ENCODE peak calls at places on chromosomes 12 and 14, in seven cellular contexts. One of them, this sample, is unnamed.

GRCh38 chr12:20757-21156 is 45.8 kb upstream of the IQSEC3 start:
- DNase-seq in GM06990: no peak
- DNase-seq in astrocyte of the spinal cord: no peak
- DNase-seq in HCT116: no peak
- DNase-seq in transverse colon: no peak
- DNase-seq in neural crest cell: no peak
- DNase-seq in AG04449: no peak
- DNase-seq in this sample: no peak

GRCh38 chr14:53955671-53956426 is 776 bp downstream of the BMP4 start:
- DNase-seq in GM06990: peak; percentile 34
- DNase-seq in astrocyte of the spinal cord: peak; percentile 53
- DNase-seq in HCT116: no peak
- DNase-seq in transverse colon: peak; percentile 62
- DNase-seq in neural crest cell: no peak
- DNase-seq in AG04449: no peak
- DNase-seq in this sample: no peak

GRCh38 chr12:46148706-46149463 is 120.0 kb downstream of the SLC38A1 start:
- DNase-seq in GM06990: no peak
- DNase-seq in astrocyte of the spinal cord: no peak
- DNase-seq in HCT116: no peak
- DNase-seq in transverse colon: no peak
- DNase-seq in neural crest cell: no peak
- DNase-seq in AG04449: no peak
- DNase-seq in this sample: no peak

GRCh38 chr12:88145567-88146347 is 3.6 kb downstream of the TMTC3 start:
- DNase-seq in GM06990: no peak
- DNase-seq in astrocyte of the spinal cord: no peak
- DNase-seq in HCT116: no peak
- DNase-seq in transverse colon: no peak
- DNase-seq in neural crest cell: no peak
- DNase-seq in AG04449: no peak
- DNase-seq in this sample: no peak

GRCh38 chr12:117231750-117232149 is 41.5 kb upstream of the FBXO21 start:
- DNase-seq in GM06990: no peak
- DNase-seq in astrocyte of the spinal cord: no peak
- DNase-seq in HCT116: peak; percentile 24
- DNase-seq in transverse colon: no peak
- DNase-seq in neural crest cell: no peak
- DNase-seq in AG04449: no peak
- DNase-seq in this sample: no peak

GRCh38 chr12:46167412-46167811 is 101.4 kb downstream of the SLC38A1 start:
- DNase-seq in GM06990: no peak
- DNase-seq in astrocyte of the spinal cord: no peak
- DNase-seq in HCT116: no peak
- DNase-seq in transverse colon: no peak
- DNase-seq in neural crest cell: no peak
- DNase-seq in AG04449: no peak
- DNase-seq in this sample: no peak

GRCh38 chr12:58765653-58766554 is 154.4 kb downstream of the LRIG3 start:
- DNase-seq in GM06990: no peak
- DNase-seq in astrocyte of the spinal cord: peak; percentile 45
- DNase-seq in HCT116: no peak
- DNase-seq in transverse colon: no peak
- DNase-seq in neural crest cell: no peak
- DNase-seq in AG04449: no peak
- DNase-seq in this sample: no peak

GRCh38 chr12:56991319-56991906 is 14.9 kb downstream of the ZBTB39 start:
- DNase-seq in GM06990: no peak
- DNase-seq in astrocyte of the spinal cord: no peak
- DNase-seq in HCT116: no peak
- DNase-seq in transverse colon: peak; percentile 46
- DNase-seq in neural crest cell: no peak
- DNase-seq in AG04449: no peak
- DNase-seq in this sample: no peak

GRCh38 chr12:129136694-129137325 is 283.5 kb downstream of the GLT1D1 start:
- DNase-seq in GM06990: no peak
- DNase-seq in astrocyte of the spinal cord: no peak
- DNase-seq in HCT116: no peak
- DNase-seq in transverse colon: no peak
- DNase-seq in neural crest cell: no peak
- DNase-seq in AG04449: no peak
- DNase-seq in this sample: no peak

GRCh38 chr12:48356041-48356768 is 5.5 kb upstream of the ZNF641 start:
- DNase-seq in GM06990: no peak
- DNase-seq in astrocyte of the spinal cord: no peak
- DNase-seq in HCT116: no peak
- DNase-seq in transverse colon: no peak
- DNase-seq in neural crest cell: no peak
- DNase-seq in AG04449: no peak
- DNase-seq in this sample: no peak

GRCh38 chr14:105480807-105481801 is 5.6 kb upstream of the CRIP1 start:
- DNase-seq in GM06990: peak; percentile 82
- DNase-seq in astrocyte of the spinal cord: peak; percentile 91
- DNase-seq in HCT116: peak; percentile 55
- DNase-seq in transverse colon: peak; percentile 92
- DNase-seq in neural crest cell: peak; percentile 99
- DNase-seq in AG04449: peak; percentile 28
- DNase-seq in this sample: peak; percentile 82

GRCh38 chr12:91613223-91613779 is 430.7 kb upstream of the DCN start:
- DNase-seq in GM06990: no peak
- DNase-seq in astrocyte of the spinal cord: no peak
- DNase-seq in HCT116: no peak
- DNase-seq in transverse colon: no peak
- DNase-seq in neural crest cell: no peak
- DNase-seq in AG04449: no peak
- DNase-seq in this sample: no peak

GRCh38 chr12:53538209-53538689 is 31.0 kb upstream of the NPFF start:
- DNase-seq in GM06990: no peak
- DNase-seq in astrocyte of the spinal cord: peak; percentile 56
- DNase-seq in HCT116: no peak
- DNase-seq in transverse colon: peak; percentile 48
- DNase-seq in neural crest cell: no peak
- DNase-seq in AG04449: peak; percentile 21
- DNase-seq in this sample: no peak

GRCh38 chr12:120290541-120291312 is 976 bp downstream of the RNU4-2 start:
- DNase-seq in GM06990: no peak
- DNase-seq in astrocyte of the spinal cord: no peak
- DNase-seq in HCT116: no peak
- DNase-seq in transverse colon: peak; percentile 38
- DNase-seq in neural crest cell: peak; percentile 29
- DNase-seq in AG04449: no peak
- DNase-seq in this sample: no peak

GRCh38 chr14:49972199-49972671 is 79.4 kb downstream of the ARF6 start:
- DNase-seq in GM06990: no peak
- DNase-seq in astrocyte of the spinal cord: peak; percentile 68
- DNase-seq in HCT116: no peak
- DNase-seq in transverse colon: peak; percentile 67
- DNase-seq in neural crest cell: no peak
- DNase-seq in AG04449: no peak
- DNase-seq in this sample: peak; percentile 69

GRCh38 chr14:20683896-20684661 is at the start of gene RNASE4:
- DNase-seq in GM06990: peak; percentile 84
- DNase-seq in astrocyte of the spinal cord: peak; percentile 88
- DNase-seq in HCT116: peak; percentile 78
- DNase-seq in transverse colon: peak; percentile 95
- DNase-seq in neural crest cell: peak; percentile 83
- DNase-seq in AG04449: no peak
- DNase-seq in this sample: peak; percentile 97

GRCh38 chr12:130689408-130690405 is 26.4 kb downstream of the RIMBP2 start:
- DNase-seq in GM06990: no peak
- DNase-seq in astrocyte of the spinal cord: no peak
- DNase-seq in HCT116: no peak
- DNase-seq in transverse colon: no peak
- DNase-seq in neural crest cell: no peak
- DNase-seq in AG04449: no peak
- DNase-seq in this sample: no peak

DNA sequence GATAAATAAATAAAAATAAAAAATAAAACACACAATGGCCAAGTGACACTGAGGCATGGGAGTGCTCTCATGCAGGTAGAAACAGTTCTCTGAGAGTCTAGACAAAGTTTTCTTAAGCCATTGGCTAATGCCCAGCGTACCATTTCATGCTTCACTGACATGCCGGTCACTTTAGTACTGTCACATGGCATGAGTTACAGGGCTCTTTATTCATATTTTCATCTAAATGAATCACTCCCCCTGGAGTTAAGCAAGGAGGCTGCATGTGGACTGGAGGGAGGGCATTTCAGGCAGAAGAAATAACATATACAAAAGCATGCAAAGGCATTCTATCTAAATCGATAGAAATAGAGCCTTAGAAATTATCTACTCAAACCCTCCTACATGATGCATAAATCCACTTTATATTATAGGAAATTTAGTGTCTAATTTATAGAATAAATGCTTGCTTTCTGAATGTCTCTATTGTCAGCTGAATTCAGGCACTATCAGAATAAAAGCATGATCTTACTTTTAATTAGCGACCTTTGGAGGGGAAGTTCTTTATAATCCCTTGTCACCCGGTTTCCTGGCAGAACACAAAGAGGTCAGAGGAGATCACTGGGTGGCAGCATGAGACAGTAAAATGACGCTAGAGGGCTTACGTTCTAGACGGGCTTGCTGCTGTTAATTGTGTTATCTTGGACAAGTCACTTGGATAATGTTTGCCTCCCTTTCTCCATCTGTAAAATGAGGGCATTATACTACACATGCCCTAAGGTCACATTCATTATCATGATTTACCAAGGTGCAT is 17.5 kb downstream of the DYRK4 start:
- DNase-seq in GM06990: no peak
- DNase-seq in astrocyte of the spinal cord: no peak
- DNase-seq in HCT116: no peak
- DNase-seq in transverse colon: peak; percentile 25
- DNase-seq in neural crest cell: no peak
- DNase-seq in AG04449: no peak
- DNase-seq in this sample: peak; percentile 9
- TF ChIP-seq CTCF in GM06990: peak; percentile 35
- TF ChIP-seq CTCF in astrocyte of the spinal cord: peak; percentile 27
- TF ChIP-seq CTCF in HCT116: no peak
- TF ChIP-seq CTCF in transverse colon: peak; percentile 7
- TF ChIP-seq CTCF in neural crest cell: peak; percentile 22
- TF ChIP-seq CTCF in AG04449: no peak
- TF ChIP-seq CTCF in this sample: peak; percentile 45

GRCh38 chr12:76879710-76880025 is 849 bp upstream of the CSRP2 start:
- DNase-seq in GM06990: no peak
- DNase-seq in astrocyte of the spinal cord: no peak
- DNase-seq in HCT116: no peak
- DNase-seq in transverse colon: no peak
- DNase-seq in neural crest cell: no peak
- DNase-seq in AG04449: no peak
- DNase-seq in this sample: no peak
- TF ChIP-seq CTCF in GM06990: no peak
- TF ChIP-seq CTCF in astrocyte of the spinal cord: no peak
- TF ChIP-seq CTCF in HCT116: no peak
- TF ChIP-seq CTCF in transverse colon: peak; percentile 38
- TF ChIP-seq CTCF in neural crest cell: no peak
- TF ChIP-seq CTCF in AG04449: no peak
- TF ChIP-seq CTCF in this sample: peak; percentile 7

DNA sequence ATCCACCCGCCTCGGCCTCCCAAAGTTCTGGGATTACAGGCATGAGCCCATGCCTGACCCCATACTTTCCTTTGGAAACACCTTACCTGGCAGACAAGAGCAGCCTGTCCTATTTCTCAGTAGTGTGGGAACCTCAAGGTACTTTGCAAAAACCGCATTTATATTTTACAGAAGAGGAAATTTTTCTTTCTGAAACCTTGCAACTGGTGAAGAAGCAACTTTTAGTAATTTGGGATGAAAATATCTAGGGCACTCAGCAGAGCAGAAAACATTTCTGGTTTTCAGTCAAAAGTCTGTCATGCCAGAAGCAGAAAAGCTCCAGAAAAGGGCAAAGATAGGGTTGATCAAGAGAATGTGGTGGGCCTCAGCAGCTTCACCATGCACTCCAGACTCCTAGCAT is 21.2 kb downstream of the HVCN1 start:
- DNase-seq in GM06990: no peak
- DNase-seq in astrocyte of the spinal cord: no peak
- DNase-seq in HCT116: no peak
- DNase-seq in transverse colon: no peak
- DNase-seq in neural crest cell: no peak
- DNase-seq in AG04449: no peak
- DNase-seq in this sample: no peak
- TF ChIP-seq CTCF in GM06990: no peak
- TF ChIP-seq CTCF in astrocyte of the spinal cord: no peak
- TF ChIP-seq CTCF in HCT116: no peak
- TF ChIP-seq CTCF in transverse colon: no peak
- TF ChIP-seq CTCF in neural crest cell: no peak
- TF ChIP-seq CTCF in AG04449: no peak
- TF ChIP-seq CTCF in this sample: no peak

GRCh38 chr14:100898935-100899840 is 4.3 kb downstream of the RTL1 start:
- DNase-seq in GM06990: no peak
- DNase-seq in astrocyte of the spinal cord: no peak
- DNase-seq in HCT116: no peak
- DNase-seq in transverse colon: no peak
- DNase-seq in neural crest cell: no peak
- DNase-seq in AG04449: no peak
- DNase-seq in this sample: no peak

GRCh38 chr14:100900837-100901390 is 2.6 kb downstream of the RTL1 start:
- DNase-seq in GM06990: no peak
- DNase-seq in astrocyte of the spinal cord: no peak
- DNase-seq in HCT116: peak; percentile 41
- DNase-seq in transverse colon: peak; percentile 50
- DNase-seq in neural crest cell: peak; percentile 66
- DNase-seq in AG04449: no peak
- DNase-seq in this sample: no peak

GRCh38 chr14:100901391-100902183 is 1.9 kb downstream of the RTL1 start:
- DNase-seq in GM06990: no peak
- DNase-seq in astrocyte of the spinal cord: no peak
- DNase-seq in HCT116: no peak
- DNase-seq in transverse colon: no peak
- DNase-seq in neural crest cell: no peak
- DNase-seq in AG04449: no peak
- DNase-seq in this sample: no peak

GRCh38 chr14:100898465-100898864 is 5.1 kb downstream of the RTL1 start:
- DNase-seq in GM06990: no peak
- DNase-seq in astrocyte of the spinal cord: no peak
- DNase-seq in HCT116: no peak
- DNase-seq in transverse colon: no peak
- DNase-seq in neural crest cell: no peak
- DNase-seq in AG04449: no peak
- DNase-seq in this sample: no peak

GRCh38 chr14:100899841-100900771 is 3.4 kb downstream of the RTL1 start:
- DNase-seq in GM06990: no peak
- DNase-seq in astrocyte of the spinal cord: no peak
- DNase-seq in HCT116: no peak
- DNase-seq in transverse colon: no peak
- DNase-seq in neural crest cell: no peak
- DNase-seq in AG04449: no peak
- DNase-seq in this sample: no peak
- TF ChIP-seq CTCF in GM06990: no peak
- TF ChIP-seq CTCF in astrocyte of the spinal cord: no peak
- TF ChIP-seq CTCF in HCT116: peak; percentile 9
- TF ChIP-seq CTCF in transverse colon: no peak
- TF ChIP-seq CTCF in neural crest cell: no peak
- TF ChIP-seq CTCF in AG04449: no peak
- TF ChIP-seq CTCF in this sample: no peak

GRCh38 chr14:64208261-64208660 is 85.9 kb downstream of the ESR2 start:
- DNase-seq in GM06990: no peak
- DNase-seq in astrocyte of the spinal cord: no peak
- DNase-seq in HCT116: no peak
- DNase-seq in transverse colon: no peak
- DNase-seq in neural crest cell: no peak
- DNase-seq in AG04449: no peak
- DNase-seq in this sample: no peak
- TF ChIP-seq CTCF in GM06990: no peak
- TF ChIP-seq CTCF in astrocyte of the spinal cord: no peak
- TF ChIP-seq CTCF in HCT116: no peak
- TF ChIP-seq CTCF in transverse colon: no peak
- TF ChIP-seq CTCF in neural crest cell: no peak
- TF ChIP-seq CTCF in AG04449: no peak
- TF ChIP-seq CTCF in this sample: no peak